ENCODE peak calls at places on chromosomes 12 and 14, in six cellular contexts. P is hippocampal formation; R is T-helper 1 cell; F is head of caudate nucleus; I is RCC 7860; N is stimulated activated CD4-positive, alpha-beta T cell treated with anti-CD3 and anti-CD28 coated beads, TNF-alpha, amount 100 ng/mL, for 48 hours. X is an unnamed sample.

GRCh38 chr14:59849371-59850130 is 21.0 kb downstream of the RTN1 start:
- DNase-seq in P (no peak), R (no peak), F (no peak), I (no peak), N (no peak), X (no peak)

GRCh38 chr12:124780752-124781685 is 82.6 kb downstream of the SCARB1 start:
- DNase-seq in P (no peak), R (no peak), F (no peak), I (no peak), N (no peak), X (no peak)

GRCh38 chr14:103522649-103523582 is at the start of gene CKB:
- DNase-seq in P (peak; percentile 72), R (no peak), F (peak; percentile 89), I (no peak), N (no peak), X (peak; percentile 72)

GRCh38 chr12:53062011-53062961 is 12.4 kb downstream of the TNS2 start:
- DNase-seq in P (no peak), R (no peak), F (no peak), I (no peak), N (no peak), X (peak; percentile 48)

GRCh38 chr14:66395300-66395699 is 90.9 kb upstream of the CCDC196 start:
- DNase-seq in P (no peak), R (no peak), F (no peak), I (no peak), N (no peak), X (no peak)

GRCh38 chr14:35897616-35898111 is 71.5 kb downstream of the BRMS1L start:
- DNase-seq in P (peak; percentile 85), R (no peak), F (peak; percentile 86), I (no peak), N (no peak), X (no peak)

GRCh38 chr14:97832734-97833133 is 1035.6 kb downstream of the VRK1 start:
- DNase-seq in P (no peak), R (no peak), F (no peak), I (no peak), N (no peak), X (no peak)

GRCh38 chr12:4161718-4162117 is 111.8 kb upstream of the CCND2 start:
- DNase-seq in P (no peak), R (no peak), F (no peak), I (no peak), N (no peak), X (no peak)

GRCh38 chr12:110266980-110267620 is 13.9 kb upstream of the ATP2A2 start:
- DNase-seq in P (no peak), R (no peak), F (no peak), I (no peak), N (no peak), X (peak; percentile 33)

GRCh38 chr14:69274321-69274720 is 14.4 kb downstream of the GALNT16 start:
- DNase-seq in P (no peak), R (no peak), F (no peak), I (no peak), N (no peak), X (no peak)

GRCh38 chr12:20696181-20696580 is 1.0 kb downstream of the SLCO1C1 start:
- DNase-seq in P (peak; percentile 1), R (no peak), F (no peak), I (no peak), N (no peak), X (no peak)

GRCh38 chr12:112564160-112564559 is 145.4 kb downstream of the PTPN11 start:
- DNase-seq in P (no peak), R (no peak), F (no peak), I (no peak), N (no peak), X (peak; percentile 19)

GRCh38 chr14:65879218-65880009 is 466.9 kb downstream of the FUT8 start:
- DNase-seq in P (no peak), R (no peak), F (no peak), I (peak; percentile 75), N (no peak), X (peak; percentile 12)

GRCh38 chr14:64293976-64294671 is at the start of gene ESR2:
- DNase-seq in P (no peak), R (no peak), F (no peak), I (no peak), N (no peak), X (peak; percentile 63)

GRCh38 chr12:130714091-130714590 is 2.0 kb downstream of the RIMBP2 start:
- DNase-seq in P (no peak), R (no peak), F (peak; percentile 41), I (no peak), N (no peak), X (peak; percentile 70)

GRCh38 chr12:60535363-60535762 is 939.5 kb downstream of the SLC16A7 start:
- DNase-seq in P (no peak), R (no peak), F (no peak), I (no peak), N (no peak), X (no peak)

GRCh38 chr12:52353766-52354165 is 13.5 kb downstream of the KRT85 start:
- DNase-seq in P (no peak), R (no peak), F (no peak), I (no peak), N (no peak), X (no peak)

GRCh38 chr12:39199371-39199770 is 243.5 kb downstream of the KIF21A start:
- DNase-seq in P (no peak), R (no peak), F (no peak), I (no peak), N (no peak), X (peak; percentile 68)

GRCh38 chr12:104230704-104231103 is 15.1 kb downstream of the TXNRD1 start:
- DNase-seq in P (no peak), R (no peak), F (no peak), I (no peak), N (no peak), X (no peak)

GRCh38 chr14:77123381-77124344 is 17.9 kb downstream of the ZDHHC22 start:
- DNase-seq in P (peak; percentile 50), R (no peak), F (peak; percentile 77), I (no peak), N (no peak), X (peak; percentile 92)

GRCh38 chr12:95117178-95117599 is 43.8 kb upstream of the NR2C1 start:
- DNase-seq in P (no peak), R (peak; percentile 48), F (peak; percentile 73), I (peak; percentile 62), N (peak; percentile 60), X (peak; percentile 89)

GRCh38 chr12:50690923-50691322 is 73.0 kb upstream of the ATF1 start:
- DNase-seq in P (peak; percentile 70), R (no peak), F (peak; percentile 75), I (no peak), N (no peak), X (no peak)

GRCh38 chr12:98532687-98533304 is 17.4 kb downstream of the TMPO start:
- DNase-seq in P (no peak), R (no peak), F (no peak), I (peak; percentile 56), N (no peak), X (peak; percentile 81)

GRCh38 chr14:35304812-35305462 is 12.8 kb downstream of the PSMA6 start:
- DNase-seq in P (no peak), R (no peak), F (no peak), I (no peak), N (no peak), X (no peak)

GRCh38 chr14:76654573-76654955 is 106.7 kb upstream of the VASH1 start:
- DNase-seq in P (no peak), R (no peak), F (no peak), I (no peak), N (no peak), X (peak; percentile 58)

GRCh38 chr14:72679591-72680151 is 214.2 kb downstream of the DPF3 start:
- DNase-seq in P (peak; percentile 10), R (no peak), F (no peak), I (no peak), N (no peak), X (peak; percentile 36)

X was measured in DMS53.